ENCODE peak calls at places on chromosomes 6 and 20, in six cellular contexts. One of them, this sample, is unnamed.

GRCh38 chr20:49631074-49631716 is 63.3 kb upstream of the PTGIS start:
- DNase-seq in AG20443: no peak
- DNase-seq in cardiac muscle cell: no peak
- DNase-seq in ovary: peak
- DNase-seq in hypothalamus: no peak
- DNase-seq in B cell: no peak
- DNase-seq in this sample: no peak

GRCh38 chr20:50868509-50869495 is 62.4 kb downstream of the ADNP start:
- DNase-seq in B cell: no peak
- DNase-seq in hypothalamus: no peak
- DNase-seq in cardiac muscle cell: no peak
- DNase-seq in ovary: no peak
- DNase-seq in AG20443: no peak
- DNase-seq in this sample: no peak

GRCh38 chr6:11592289-11592906 is 54.8 kb downstream of the TMEM170B start:
- DNase-seq in B cell: no peak
- DNase-seq in hypothalamus: no peak
- DNase-seq in cardiac muscle cell: no peak
- DNase-seq in AG20443: no peak
- DNase-seq in ovary: peak
- DNase-seq in this sample: no peak

GRCh38 chr6:5772634-5773230 is 234.0 kb downstream of the NRN1 start:
- DNase-seq in ovary: no peak
- DNase-seq in hypothalamus: no peak
- DNase-seq in B cell: no peak
- DNase-seq in cardiac muscle cell: no peak
- DNase-seq in AG20443: no peak
- DNase-seq in this sample: no peak

GRCh38 chr6:90343581-90343980 is 46.9 kb upstream of the BACH2 start:
- DNase-seq in hypothalamus: no peak
- DNase-seq in B cell: no peak
- DNase-seq in AG20443: peak
- DNase-seq in ovary: peak
- DNase-seq in cardiac muscle cell: no peak
- DNase-seq in this sample: no peak

GRCh38 chr20:32483351-32484220 is 101.5 kb downstream of the NOL4L start:
- DNase-seq in cardiac muscle cell: peak
- DNase-seq in hypothalamus: peak
- DNase-seq in AG20443: peak
- DNase-seq in B cell: peak
- DNase-seq in ovary: peak
- DNase-seq in this sample: peak

GRCh38 chr6:155883334-155883731 is 427.7 kb upstream of the NOX3 start:
- DNase-seq in ovary: no peak
- DNase-seq in hypothalamus: no peak
- DNase-seq in AG20443: no peak
- DNase-seq in cardiac muscle cell: no peak
- DNase-seq in B cell: no peak
- DNase-seq in this sample: no peak

GRCh38 chr6:153130515-153131036 is 506 bp downstream of the RGS17 start:
- DNase-seq in hypothalamus: no peak
- DNase-seq in ovary: peak
- DNase-seq in B cell: no peak
- DNase-seq in AG20443: peak
- DNase-seq in cardiac muscle cell: peak
- DNase-seq in this sample: peak

GRCh38 chr6:43669922-43670622 is 17.5 kb downstream of the MRPS18A start:
- DNase-seq in AG20443: no peak
- DNase-seq in hypothalamus: no peak
- DNase-seq in ovary: no peak
- DNase-seq in cardiac muscle cell: peak
- DNase-seq in B cell: no peak
- DNase-seq in this sample: no peak

GRCh38 chr6:170525795-170526194 is 27.3 kb downstream of the PSMB1 start:
- DNase-seq in hypothalamus: no peak
- DNase-seq in ovary: no peak
- DNase-seq in AG20443: no peak
- DNase-seq in B cell: no peak
- DNase-seq in cardiac muscle cell: no peak
- DNase-seq in this sample: no peak

GRCh38 chr20:61701802-61702201 is 363.9 kb downstream of the TAF4 start:
- DNase-seq in AG20443: no peak
- DNase-seq in B cell: no peak
- DNase-seq in cardiac muscle cell: no peak
- DNase-seq in ovary: no peak
- DNase-seq in hypothalamus: no peak
- DNase-seq in this sample: no peak

GRCh38 chr20:25470045-25470444 is 62.6 kb downstream of the GINS1 start:
- DNase-seq in hypothalamus: no peak
- DNase-seq in AG20443: no peak
- DNase-seq in B cell: peak
- DNase-seq in ovary: no peak
- DNase-seq in cardiac muscle cell: peak
- DNase-seq in this sample: peak

GRCh38 chr6:53494076-53494475 is 50.8 kb downstream of the GCLC start:
- DNase-seq in cardiac muscle cell: no peak
- DNase-seq in B cell: no peak
- DNase-seq in AG20443: no peak
- DNase-seq in hypothalamus: no peak
- DNase-seq in ovary: no peak
- DNase-seq in this sample: no peak

GRCh38 chr20:8940311-8940710 is 128.6 kb upstream of the PLCB4 start:
- DNase-seq in cardiac muscle cell: no peak
- DNase-seq in AG20443: peak
- DNase-seq in ovary: no peak
- DNase-seq in hypothalamus: no peak
- DNase-seq in B cell: no peak
- DNase-seq in this sample: no peak

GRCh38 chr6:106773482-106773881 is 144.1 kb downstream of the QRSL1 start:
- DNase-seq in hypothalamus: no peak
- DNase-seq in AG20443: no peak
- DNase-seq in ovary: no peak
- DNase-seq in cardiac muscle cell: no peak
- DNase-seq in B cell: no peak
- DNase-seq in this sample: no peak

GRCh38 chr6:6890400-6890858 is 217.3 kb upstream of the RREB1 start:
- DNase-seq in hypothalamus: no peak
- DNase-seq in ovary: peak
- DNase-seq in cardiac muscle cell: peak
- DNase-seq in AG20443: peak
- DNase-seq in B cell: no peak
- DNase-seq in this sample: no peak

GRCh38 chr6:137968468-137968804 is 101.4 kb downstream of the TNFAIP3 start:
- DNase-seq in hypothalamus: no peak
- DNase-seq in B cell: no peak
- DNase-seq in ovary: no peak
- DNase-seq in cardiac muscle cell: no peak
- DNase-seq in AG20443: no peak
- DNase-seq in this sample: no peak